ENCODE peak calls at places on chromosomes 12 and 14, in seven cellular contexts. I, S, N, E, P, R and L are unnamed samples.

GRCh38 chr14:92903359-92903758 is 19.6 kb upstream of the CHGA start:
- DNase-seq in R (no peak), S (no peak), N (no peak), I (no peak), P (no peak), E (no peak), L (no peak)

GRCh38 chr12:92735131-92735721 is 32.4 kb downstream of the PLEKHG7 start:
- DNase-seq in N (no peak), E (no peak), S (peak), R (peak), I (no peak), P (peak), L (peak)

GRCh38 chr14:51981218-51981854 is 8.0 kb upstream of the RTRAF start:
- DNase-seq in P (no peak), E (no peak), I (no peak), R (peak), S (no peak), N (no peak), L (no peak)

GRCh38 chr14:61934385-61934784 is 172.2 kb downstream of the SNAPC1 start:
- DNase-seq in I (no peak), E (no peak), P (peak), S (peak), N (no peak), R (peak), L (peak)

GRCh38 chr14:25049127-25049558 is 804 bp downstream of the STXBP6 start:
- DNase-seq in R (no peak), P (no peak), E (no peak), I (no peak), N (no peak), S (no peak), L (no peak)

GRCh38 chr12:113247123-113248045 is 26.1 kb downstream of the TPCN1 start:
- DNase-seq in I (no peak), R (no peak), N (peak), S (peak), P (no peak), E (no peak), L (peak)

GRCh38 chr12:64840949-64841717 is 16.7 kb downstream of the TBC1D30 start:
- DNase-seq in S (no peak), I (no peak), P (no peak), N (no peak), R (no peak), E (no peak), L (no peak)

GRCh38 chr12:13171921-13172859 is 24.3 kb upstream of the EMP1 start:
- DNase-seq in N (peak), S (peak), P (no peak), R (no peak), I (peak), E (no peak), L (peak)

GRCh38 chr12:57133013-57133569 is 4.8 kb downstream of the LRP1 start:
- DNase-seq in R (no peak), I (no peak), N (peak), P (no peak), S (peak), E (no peak), L (peak)

GRCh38 chr14:100533647-100534485 is 53.4 kb downstream of the BEGAIN start:
- DNase-seq in S (no peak), N (peak), I (peak), R (no peak), E (no peak), P (no peak), L (no peak)

GRCh38 chr12:31991815-31992214 is 32.6 kb downstream of the RESF1 start:
- DNase-seq in I (no peak), E (no peak), N (no peak), R (no peak), P (no peak), S (no peak), L (no peak)

GRCh38 chr12:7937867-7938506 is 2.0 kb upstream of the SLC2A3 start:
- DNase-seq in I (peak), R (peak), S (peak), N (no peak), P (no peak), E (no peak), L (peak)

GRCh38 chr12:2284321-2284813 is 231.6 kb downstream of the CACNA1C start:
- DNase-seq in R (no peak), P (peak), I (no peak), S (peak), N (peak), E (no peak), L (peak)

GRCh38 chr12:22733756-22734155 is 108.8 kb downstream of the ETNK1 start:
- DNase-seq in E (no peak), P (no peak), R (no peak), I (no peak), S (peak), N (no peak), L (peak)

GRCh38 chr12:84910549-84911241 is 1.9 kb downstream of the SLC6A15 start:
- DNase-seq in P (no peak), N (no peak), E (no peak), S (peak), R (peak), I (no peak), L (peak)

GRCh38 chr14:23140389-23140788 is 21.3 kb upstream of the CEBPE start:
- DNase-seq in P (no peak), E (no peak), N (no peak), I (no peak), R (no peak), S (no peak), L (no peak)

GRCh38 chr14:74627071-74627470 is 15.0 kb upstream of the LTBP2 start:
- DNase-seq in E (no peak), R (no peak), N (no peak), P (no peak), I (no peak), S (no peak), L (no peak)

GRCh38 chr14:35215110-35215872 is 76.9 kb upstream of the PSMA6 start:
- DNase-seq in S (peak), N (no peak), P (peak), R (no peak), I (no peak), E (no peak), L (peak)

GRCh38 chr12:5428332-5429221 is 3.3 kb upstream of the NTF3 start:
- DNase-seq in E (no peak), R (no peak), N (no peak), P (no peak), I (peak), S (peak), L (peak)

GRCh38 chr12:51871918-51872688 is 15.8 kb upstream of the ANKRD33 start:
- DNase-seq in S (no peak), I (no peak), N (peak), E (no peak), P (no peak), R (no peak), L (no peak)

GRCh38 chr14:106846218-106846617 is 1319.8 kb downstream of the TMEM121 start:
- DNase-seq in E (no peak), P (no peak), R (no peak), I (peak), N (no peak), S (no peak), L (no peak)

GRCh38 chr12:30823764-30824163 is 69.0 kb upstream of the CAPRIN2 start:
- DNase-seq in I (no peak), P (no peak), S (no peak), N (no peak), E (no peak), R (no peak), L (no peak)

GRCh38 chr14:60266021-60266937 is 17.3 kb downstream of the PPM1A start:
- DNase-seq in E (no peak), I (no peak), N (no peak), P (no peak), S (peak), R (no peak), L (peak)

GRCh38 chr12:69553626-69554248 is 31.5 kb upstream of the CCT2 start:
- DNase-seq in I (no peak), E (no peak), R (no peak), S (peak), N (no peak), P (no peak), L (peak)

GRCh38 chr12:113724703-113725556 is 241.2 kb downstream of the RBM19 start:
- DNase-seq in I (no peak), N (no peak), E (no peak), S (no peak), R (no peak), P (no peak), L (no peak)

GRCh38 chr12:25958254-25959068 is at the start of gene RASSF8:
- DNase-seq in R (peak), S (peak), P (no peak), E (no peak), N (peak), I (peak), L (peak)

GRCh38 chr12:33828326-33828725 is 194.0 kb upstream of the ALG10 start:
- DNase-seq in I (no peak), S (peak), N (no peak), R (no peak), P (no peak), E (no peak), L (no peak)

GRCh38 chr12:27779416-27779815 is 617 bp upstream of the KLHL42 start:
- DNase-seq in E (no peak), S (peak), N (no peak), I (peak), R (peak), P (no peak), L (peak)